ENCODE peak calls at places on chromosomes 1 and 21, in six cellular contexts. P is NCI-H1436, N is kidney tubule cell, H is NCI-H345, W is tibial nerve, G is tibial artery. J is an unnamed sample.

GRCh38 chr1:41284121-41284520 is 42.0 kb upstream of the SCMH1 start:
- DNase-seq in P (no peak), N (no peak), H (no peak), W (no peak), G (no peak), J (no peak)

GRCh38 chr1:39128959-39129358 is 75.5 kb upstream of the MACF1 start:
- DNase-seq in P (peak; percentile 54), N (peak; percentile 57), H (peak; percentile 67), W (no peak), G (no peak), J (no peak)

GRCh38 chr1:245310605-245311531 is 156.1 kb downstream of the KIF26B start:
- DNase-seq in P (no peak), N (no peak), H (peak; percentile 69), W (no peak), G (no peak), J (no peak)

GRCh38 chr21:25369524-25370300 is 237.6 kb downstream of the MRPL39 start:
- DNase-seq in P (no peak), N (peak; percentile 83), H (no peak), W (no peak), G (no peak), J (no peak)

GRCh38 chr1:199667079-199667478 is 360.4 kb upstream of the NR5A2 start:
- DNase-seq in P (no peak), N (peak; percentile 60), H (peak; percentile 58), W (no peak), G (no peak), J (no peak)

GRCh38 chr1:180815188-180815587 is 97.5 kb upstream of the KIAA1614 start:
- DNase-seq in P (peak; percentile 10), N (no peak), H (peak; percentile 70), W (no peak), G (no peak), J (no peak)

GRCh38 chr21:30044447-30045064 is 104.8 kb upstream of the GRIK1 start:
- DNase-seq in P (no peak), N (peak; percentile 27), H (peak; percentile 10), W (peak; percentile 43), G (no peak), J (no peak)

GRCh38 chr1:41400235-41400634 is 39.0 kb downstream of the FOXO6 start:
- DNase-seq in P (no peak), N (no peak), H (no peak), W (no peak), G (no peak), J (no peak)

GRCh38 chr1:37867784-37868183 is 8.4 kb upstream of the MTF1 start:
- DNase-seq in P (no peak), N (no peak), H (no peak), W (no peak), G (no peak), J (no peak)

GRCh38 chr1:68320349-68320748 is 88.0 kb upstream of the WLS start:
- DNase-seq in P (no peak), N (no peak), H (no peak), W (no peak), G (no peak), J (no peak)

GRCh38 chr1:117312453-117313138 is 54.7 kb upstream of the MAN1A2 start:
- DNase-seq in P (no peak), N (peak; percentile 39), H (no peak), W (no peak), G (no peak), J (no peak)

GRCh38 chr1:225776294-225776693 is 1.3 kb upstream of the SRP9 start:
- DNase-seq in P (no peak), N (no peak), H (no peak), W (no peak), G (no peak), J (no peak)

GRCh38 chr1:85473390-85473789 is 8.4 kb upstream of the DDAH1 start:
- DNase-seq in P (no peak), N (no peak), H (no peak), W (no peak), G (no peak), J (no peak)

GRCh38 chr1:197838836-197839235 is 63.6 kb upstream of the DENND1B start:
- DNase-seq in P (no peak), N (peak; percentile 90), H (no peak), W (no peak), G (no peak), J (no peak)

GRCh38 chr1:66676616-66677298 is 75.5 kb upstream of the DYNLT5 start:
- DNase-seq in P (no peak), N (peak; percentile 83), H (no peak), W (peak; percentile 19), G (no peak), J (peak; percentile 30)

GRCh38 chr1:78045850-78046778 is at the start of gene GIPC2:
- DNase-seq in P (no peak), N (peak; percentile 44), H (no peak), W (no peak), G (peak; percentile 65), J (peak; percentile 25)

GRCh38 chr1:147496571-147496970 is 44.7 kb upstream of the BCL9 start:
- DNase-seq in P (no peak), N (peak; percentile 67), H (peak; percentile 21), W (peak; percentile 44), G (no peak), J (peak; percentile 66)

GRCh38 chr1:243850013-243850367 is at the start of gene AKT3:
- DNase-seq in P (no peak), N (no peak), H (no peak), W (no peak), G (no peak), J (no peak)

GRCh38 chr1:24946861-24947658 is 17.0 kb upstream of the RUNX3 start:
- DNase-seq in P (no peak), N (peak; percentile 30), H (no peak), W (no peak), G (no peak), J (no peak)

GRCh38 chr1:109821221-109821669 is 57.5 kb upstream of the EPS8L3 start:
- DNase-seq in P (no peak), N (peak; percentile 87), H (no peak), W (peak; percentile 63), G (peak; percentile 96), J (peak; percentile 49)

GRCh38 chr1:58460469-58460868 is 86.1 kb downstream of the OMA1 start:
- DNase-seq in P (no peak), N (no peak), H (no peak), W (no peak), G (no peak), J (no peak)

GRCh38 chr1:30138891-30139290 is 584.5 kb downstream of the MATN1 start:
- DNase-seq in P (no peak), N (no peak), H (no peak), W (no peak), G (no peak), J (no peak)

GRCh38 chr1:42529724-42530161 is 66.7 kb downstream of the CCDC30 start:
- DNase-seq in P (no peak), N (peak; percentile 98), H (no peak), W (no peak), G (no peak), J (no peak)

GRCh38 chr1:230825804-230826160 is 42.5 kb downstream of the C1orf198 start:
- DNase-seq in P (no peak), N (no peak), H (no peak), W (no peak), G (peak; percentile 88), J (no peak)

GRCh38 chr1:227816750-227817446 is 1.4 kb downstream of the PRSS38 start:
- DNase-seq in P (no peak), N (no peak), H (no peak), W (no peak), G (no peak), J (no peak)

GRCh38 chr1:18870325-18870865 is 10.9 kb upstream of the TAS1R2 start:
- DNase-seq in P (no peak), N (peak; percentile 60), H (no peak), W (no peak), G (no peak), J (no peak)